ENCODE peak calls at places on chromosomes 5 and 9, in six cellular contexts. M is testis; J is RWPE1; G is HL-60; K is CD4-positive, alpha-beta T cell; A is IMR-90. B is an unnamed sample.

GRCh38 chr5:127705120-127705892 is 2.1 kb downstream of the CCDC192 start:
- DNase-seq in M (peak), J (peak), G (no peak), K (no peak), A (peak), B (peak)

GRCh38 chr9:72460342-72461312 is 60.8 kb upstream of the TMC1 start:
- DNase-seq in M (no peak), J (no peak), G (no peak), K (no peak), A (no peak), B (no peak)

GRCh38 chr5:149775785-149776184 is 45.7 kb downstream of the PPARGC1B start:
- DNase-seq in M (no peak), J (no peak), G (no peak), K (no peak), A (no peak), B (peak)

GRCh38 chr9:77981332-77981731 is 50.3 kb downstream of the GNAQ start:
- DNase-seq in M (no peak), J (peak), G (peak), K (no peak), A (peak), B (no peak)

GRCh38 chr5:1506242-1507015 is 17.3 kb downstream of the LPCAT1 start:
- DNase-seq in M (no peak), J (no peak), G (no peak), K (no peak), A (no peak), B (no peak)

GRCh38 chr5:80516826-80517225 is 28.9 kb downstream of the FAM151B start:
- DNase-seq in M (no peak), J (peak), G (no peak), K (no peak), A (peak), B (peak)

GRCh38 chr9:133779081-133779480 is 40.9 kb upstream of the SARDH start:
- DNase-seq in M (no peak), J (no peak), G (no peak), K (no peak), A (no peak), B (no peak)

GRCh38 chr9:108057421-108058136 is 568.0 kb upstream of the KLF4 start:
- DNase-seq in M (no peak), J (peak), G (peak), K (no peak), A (peak), B (peak)

GRCh38 chr9:76342862-76343261 is 51.4 kb downstream of the RFK start:
- DNase-seq in M (no peak), J (peak), G (no peak), K (no peak), A (no peak), B (no peak)

GRCh38 chr5:53167836-53168235 is 58.3 kb upstream of the MOCS2 start:
- DNase-seq in M (peak), J (no peak), G (no peak), K (no peak), A (peak), B (no peak)

GRCh38 chr5:133969654-133970324 is 1.4 kb upstream of the C5orf15 start:
- DNase-seq in M (no peak), J (no peak), G (no peak), K (no peak), A (peak), B (no peak)

GRCh38 chr9:37968228-37968672 is 64.3 kb upstream of the SLC25A51 start:
- DNase-seq in M (no peak), J (peak), G (no peak), K (no peak), A (peak), B (peak)

GRCh38 chr9:126327016-126327749 is 554 bp downstream of the MVB12B start:
- DNase-seq in M (peak), J (no peak), G (no peak), K (peak), A (no peak), B (no peak)

GRCh38 chr9:137351781-137352501 is 49.9 kb upstream of the NRARP start:
- DNase-seq in M (no peak), J (no peak), G (no peak), K (no peak), A (no peak), B (no peak)

GRCh38 chr5:167863883-167864282 is 427.6 kb upstream of the WWC1 start:
- DNase-seq in M (no peak), J (no peak), G (no peak), K (no peak), A (no peak), B (no peak)

GRCh38 chr9:111891910-111892499 is 4.6 kb upstream of the UGCG start:
- DNase-seq in M (no peak), J (peak), G (no peak), K (no peak), A (no peak), B (peak)

GRCh38 chr5:1785984-1786383 is 13.7 kb downstream of the MRPL36 start:
- DNase-seq in M (no peak), J (no peak), G (no peak), K (no peak), A (no peak), B (no peak)

GRCh38 chr5:64693636-64694035 is 3.3 kb downstream of the SHISAL2B start:
- DNase-seq in M (no peak), J (peak), G (no peak), K (no peak), A (no peak), B (peak)

GRCh38 chr5:133799556-133799955 is 168.9 kb downstream of the C5orf15 start:
- DNase-seq in M (no peak), J (no peak), G (no peak), K (no peak), A (no peak), B (no peak)

GRCh38 chr9:34513567-34514214 is 9.1 kb downstream of the ENHO start:
- DNase-seq in M (peak), J (no peak), G (no peak), K (no peak), A (no peak), B (peak)

GRCh38 chr9:79384506-79384905 is 187.3 kb upstream of the TLE4 start:
- DNase-seq in M (no peak), J (no peak), G (no peak), K (no peak), A (no peak), B (no peak)

GRCh38 chr9:35508069-35508468 is 18.2 kb downstream of the RUSC2 start:
- DNase-seq in M (no peak), J (no peak), G (no peak), K (no peak), A (peak), B (no peak)

GRCh38 chr5:72126796-72127195 is 19.5 kb downstream of the MAP1B start:
- DNase-seq in M (no peak), J (no peak), G (no peak), K (no peak), A (no peak), B (no peak)

GRCh38 chr5:72122619-72123018 is 15.3 kb downstream of the MAP1B start:
- DNase-seq in M (no peak), J (no peak), G (no peak), K (no peak), A (no peak), B (no peak)

GRCh38 chr5:72123764-72124163 is 16.5 kb downstream of the MAP1B start:
- DNase-seq in M (no peak), J (no peak), G (no peak), K (no peak), A (no peak), B (no peak)

GRCh38 chr5:72125271-72125670 is 18.0 kb downstream of the MAP1B start:
- DNase-seq in M (no peak), J (no peak), G (no peak), K (no peak), A (no peak), B (no peak)

DNA sequence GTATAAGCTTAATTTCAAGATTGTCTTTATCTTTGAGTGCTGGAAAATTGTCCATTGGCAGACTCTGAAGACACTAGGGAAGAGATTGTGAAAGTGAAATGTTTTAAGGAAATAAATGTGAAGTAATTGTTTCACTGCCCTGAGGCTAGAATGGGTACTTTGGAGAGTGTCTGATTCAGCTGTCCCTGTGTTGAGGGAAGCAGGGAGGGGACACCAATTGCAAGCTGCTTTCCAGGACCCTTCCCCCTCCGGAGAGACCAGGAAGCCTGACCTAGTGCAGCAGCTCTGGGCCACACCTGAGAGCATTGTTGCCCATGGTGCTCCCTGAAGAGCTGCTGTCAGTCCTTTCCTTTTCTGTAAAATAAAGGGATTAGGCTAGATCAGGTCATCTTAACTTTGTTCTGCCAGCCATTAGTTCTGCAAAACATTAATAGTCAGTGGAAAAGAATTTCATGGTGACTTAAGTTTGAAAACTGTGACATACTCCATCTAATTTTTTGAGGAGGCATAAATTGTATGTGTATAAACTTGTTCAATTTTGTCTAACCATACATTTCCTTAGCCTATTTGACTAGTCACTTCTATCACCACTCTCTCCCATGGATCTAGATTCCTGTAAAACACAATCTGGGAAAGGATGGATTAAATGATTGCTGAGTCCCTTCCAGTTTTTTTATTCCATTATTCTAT is 18.8 kb downstream of the MAP1B start:
- DNase-seq in M (no peak), J (no peak), G (no peak), K (no peak), A (no peak), B (no peak)
- H3K27ac ChIP-seq in M (no peak), J (peak), G (no peak), K (no peak), A (peak), B (no peak)

GRCh38 chr9:81822263-81822865 is 105.9 kb upstream of the SPATA31D4 start:
- DNase-seq in M (no peak), J (no peak), G (no peak), K (no peak), A (no peak), B (no peak)

GRCh38 chr9:81823672-81824554 is 104.3 kb upstream of the SPATA31D4 start:
- DNase-seq in M (peak), J (no peak), G (no peak), K (no peak), A (no peak), B (no peak)

GRCh38 chr9:81822967-81823366 is 105.3 kb upstream of the SPATA31D4 start:
- DNase-seq in M (no peak), J (no peak), G (no peak), K (no peak), A (no peak), B (no peak)

GRCh38 chr9:81815781-81816180 is 112.4 kb upstream of the SPATA31D4 start:
- DNase-seq in M (no peak), J (no peak), G (no peak), K (no peak), A (no peak), B (no peak)

DNA sequence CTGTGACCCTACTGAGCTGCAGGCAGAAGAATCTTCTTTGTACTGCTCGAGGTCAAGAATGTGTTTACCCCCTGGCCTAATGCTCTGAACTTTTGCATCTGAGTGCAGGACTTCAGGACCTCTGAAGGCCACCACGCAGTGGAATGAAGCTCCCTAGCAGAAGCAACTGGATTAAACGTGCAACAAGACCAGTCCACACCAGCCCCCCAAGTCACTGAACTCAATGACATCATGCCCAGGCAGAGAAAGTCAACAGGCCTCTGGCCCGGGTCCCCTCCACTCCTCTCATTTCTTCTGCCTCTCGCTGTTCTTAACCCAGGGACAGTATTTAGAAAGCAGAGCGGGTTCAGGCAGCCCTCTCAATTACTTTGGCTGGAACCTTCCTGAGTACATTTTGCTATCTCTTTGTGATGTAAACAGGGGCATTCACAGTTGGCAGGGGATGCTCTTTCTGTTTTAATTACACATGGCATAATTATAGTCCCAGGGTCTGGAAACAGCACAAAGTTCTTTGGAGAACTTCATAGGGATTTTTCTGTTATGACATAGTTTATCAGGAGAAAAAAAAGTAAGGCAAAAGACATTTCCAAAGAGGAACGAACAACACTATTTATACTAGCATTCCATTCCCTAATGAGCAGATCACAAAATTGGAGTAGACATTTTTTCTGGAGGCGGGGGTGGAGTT is 108.2 kb upstream of the SPATA31D4 start:
- DNase-seq in M (peak), J (no peak), G (no peak), K (no peak), A (peak), B (no peak)
- H3K27ac ChIP-seq in M (peak), J (no peak), G (no peak), K (no peak), A (peak), B (no peak)

GRCh38 chr9:124696101-124696500 is 75.0 kb downstream of the NR6A1 start:
- DNase-seq in M (no peak), J (peak), G (no peak), K (no peak), A (peak), B (no peak)
- H3K27ac ChIP-seq in M (no peak), J (peak), G (no peak), K (no peak), A (peak), B (no peak)

DNA sequence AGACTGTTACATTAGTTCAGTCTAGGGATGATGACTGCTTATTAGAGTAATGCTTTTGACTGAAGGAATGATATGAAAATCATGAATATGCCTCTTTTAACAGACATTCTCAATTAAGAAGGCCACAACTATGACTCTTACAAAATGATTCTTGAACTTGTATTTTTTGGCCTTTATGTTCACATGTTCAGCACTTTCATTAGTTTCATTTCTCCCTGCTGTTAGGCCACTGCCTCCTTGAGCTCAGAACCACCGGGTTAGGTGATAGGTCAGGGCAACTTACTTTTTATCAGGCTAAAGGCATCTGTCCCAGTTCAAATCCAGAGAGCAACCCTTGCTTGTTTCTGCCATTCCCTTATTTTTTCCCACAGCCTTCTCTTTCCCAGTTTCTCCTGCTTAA is 235.2 kb upstream of the ELL2 start:
- DNase-seq in M (no peak), J (no peak), G (no peak), K (no peak), A (no peak), B (no peak)
- H3K27ac ChIP-seq in M (no peak), J (no peak), G (no peak), K (no peak), A (no peak), B (no peak)

GRCh38 chr5:174721522-174722432 is 2.6 kb upstream of the MSX2 start:
- DNase-seq in M (no peak), J (no peak), G (no peak), K (no peak), A (no peak), B (no peak)
- H3K27ac ChIP-seq in M (no peak), J (no peak), G (no peak), K (no peak), A (no peak), B (no peak)

DNA sequence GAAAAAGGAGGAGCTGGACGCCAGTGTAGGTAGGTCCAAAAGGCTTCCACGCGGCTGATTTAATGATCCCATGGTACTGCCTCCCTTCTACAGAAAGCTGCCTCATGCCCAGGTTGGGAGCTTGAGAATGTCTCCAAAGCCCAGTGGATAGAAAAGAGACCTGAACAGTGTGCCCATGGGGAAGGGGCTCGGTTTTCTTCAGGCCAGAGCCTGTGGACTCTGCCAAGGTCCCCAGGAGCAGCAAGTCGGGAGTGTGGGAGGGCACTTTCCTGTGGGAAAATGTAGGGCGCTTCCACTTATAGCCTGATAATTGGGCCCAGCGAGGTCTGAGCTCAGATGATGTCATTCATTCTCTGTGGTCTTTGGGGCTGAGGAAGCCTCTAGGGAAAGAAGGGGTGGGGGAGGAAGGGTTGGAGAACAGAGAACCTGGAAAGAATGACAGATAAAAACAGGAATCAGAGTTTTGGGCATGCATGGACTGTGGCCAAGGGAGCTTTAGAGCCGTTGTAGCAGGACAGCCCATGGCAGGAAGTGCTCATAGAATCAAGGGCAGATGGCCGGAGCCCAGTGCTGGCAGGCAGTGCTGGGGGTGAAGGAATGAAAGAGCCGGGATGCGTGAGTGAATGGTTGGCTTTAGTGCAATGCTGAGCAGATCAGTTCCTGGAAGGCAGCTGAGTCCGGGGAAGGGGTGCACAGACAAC is 42.5 kb upstream of the SH3PXD2B start:
- DNase-seq in M (peak), J (no peak), G (no peak), K (no peak), A (no peak), B (no peak)
- H3K27ac ChIP-seq in M (no peak), J (no peak), G (no peak), K (no peak), A (no peak), B (no peak)

B was measured in PC-3.